ENCODE peak calls at places on chromosomes 4 and X, in ten cellular contexts. S is mesothelial cell of epicardium; A is nephron progenitor cell; G is transverse colon; Q is GM13976; U is body of pancreas; Y is epithelial cell of esophagus; L is IMR-90; P is RWPE2; B is CD4-positive, alpha-beta T cell. K is an unnamed sample.

GRCh38 chr4:123477804-123478209 is 81.2 kb downstream of the SPRY1 start:
- DNase-seq in A (no peak), Q (no peak), Y (no peak), P (no peak), B (peak), S (no peak), G (peak), L (peak), U (peak), K (no peak)

GRCh38 chr4:70844180-70844579 is 4.5 kb upstream of the GRSF1 start:
- DNase-seq in Y (no peak), P (no peak), G (no peak), Q (no peak), A (no peak), S (no peak), B (no peak), L (no peak), U (no peak), K (no peak)

GRCh38 chrX:151505796-151506195 is 57.7 kb upstream of the PASD1 start:
- DNase-seq in S (no peak), L (no peak), G (no peak), P (no peak), Q (no peak), A (peak), B (no peak), Y (peak), U (peak), K (no peak)

GRCh38 chr4:10115271-10115656 is 1.3 kb downstream of the WDR1 start:
- DNase-seq in Q (no peak), B (no peak), U (no peak), S (no peak), P (no peak), G (peak), A (no peak), L (peak), Y (peak), K (no peak)

GRCh38 chrX:9786839-9787635 is 808 bp downstream of the SHROOM2 start:
- DNase-seq in U (peak), B (no peak), L (no peak), Q (no peak), S (no peak), Y (peak), G (no peak), A (no peak), P (no peak), K (no peak)

GRCh38 chrX:24210190-24210589 is 60.7 kb downstream of the ZFX start:
- DNase-seq in U (no peak), A (no peak), Y (no peak), G (no peak), B (no peak), L (no peak), Q (no peak), P (no peak), S (no peak), K (no peak)

GRCh38 chr4:5721923-5722322 is 10.9 kb downstream of the EVC start:
- DNase-seq in A (no peak), Y (no peak), S (no peak), P (no peak), G (no peak), U (no peak), B (no peak), L (no peak), Q (no peak), K (no peak)

GRCh38 chrX:6505960-6506359 is 29.0 kb downstream of the VCX3A start:
- DNase-seq in U (no peak), Y (no peak), B (no peak), A (no peak), Q (no peak), G (no peak), P (no peak), S (no peak), L (no peak), K (no peak)

GRCh38 chr4:154081391-154081790 is 292.5 kb upstream of the SFRP2 start:
- DNase-seq in Q (no peak), B (no peak), U (no peak), S (no peak), L (no peak), Y (no peak), G (no peak), P (no peak), A (no peak), K (no peak)

GRCh38 chr4:154084864-154085263 is 296.0 kb upstream of the SFRP2 start:
- DNase-seq in U (no peak), A (no peak), G (no peak), P (no peak), B (no peak), Q (no peak), L (no peak), S (no peak), Y (peak), K (no peak)

GRCh38 chr4:154078504-154079350 is 289.8 kb upstream of the SFRP2 start:
- DNase-seq in A (no peak), P (no peak), Q (no peak), Y (no peak), S (no peak), U (no peak), G (no peak), B (no peak), L (no peak), K (no peak)

GRCh38 chr4:154086247-154086646 is 297.4 kb upstream of the SFRP2 start:
- DNase-seq in Y (no peak), L (no peak), P (no peak), S (no peak), B (no peak), Q (no peak), A (no peak), G (no peak), U (no peak), K (no peak)

GRCh38 chr4:154082760-154083530 is 294.1 kb upstream of the SFRP2 start:
- DNase-seq in Y (peak), A (no peak), S (no peak), G (no peak), B (no peak), Q (no peak), L (no peak), U (no peak), P (no peak), K (no peak)
- TF ChIP-seq CTCF in Y (peak), A (peak), S (no peak), G (no peak), B (no peak), Q (peak), L (no peak), U (no peak), P (no peak), K (peak)

DNA sequence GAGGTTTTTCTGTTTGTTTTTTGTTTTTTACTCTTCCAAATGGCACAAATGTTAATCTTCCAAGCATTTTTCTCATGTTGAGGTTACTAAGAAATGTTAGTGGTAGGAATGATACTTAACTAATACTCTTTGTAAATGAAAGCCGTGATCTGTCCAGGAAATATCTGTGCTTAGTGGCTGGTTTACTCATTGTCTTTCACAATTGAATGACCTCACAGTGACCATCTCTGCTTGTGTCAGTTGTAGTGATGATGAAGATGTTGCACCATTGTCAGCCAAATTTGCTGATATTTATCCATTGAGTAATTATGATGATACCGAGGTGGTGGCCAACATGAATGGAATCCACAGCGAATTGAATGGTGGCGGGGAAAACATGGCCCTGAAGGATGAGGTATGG is 93.5 kb downstream of the TNIP2 start:
- DNase-seq in Y (peak), B (no peak), S (no peak), U (no peak), L (peak), P (no peak), A (no peak), Q (no peak), G (no peak), K (no peak)
- TF ChIP-seq CTCF in Y (no peak), B (no peak), S (no peak), U (no peak), L (peak), P (no peak), A (no peak), Q (no peak), G (no peak), K (no peak)

GRCh38 chr4:85548116-85548515 is 73.2 kb downstream of the ARHGAP24 start:
- DNase-seq in A (no peak), G (no peak), U (no peak), P (no peak), Q (peak), S (no peak), B (no peak), L (no peak), Y (peak), K (no peak)
- TF ChIP-seq CTCF in A (no peak), G (no peak), U (no peak), P (no peak), Q (no peak), S (no peak), B (no peak), L (no peak), Y (peak), K (peak)

GRCh38 chr4:30268370-30268769 is 451.8 kb upstream of the PCDH7 start:
- DNase-seq in G (no peak), L (no peak), Q (no peak), S (no peak), A (no peak), P (no peak), B (no peak), Y (no peak), U (no peak), K (no peak)

GRCh38 chr4:30264465-30264864 is 455.7 kb upstream of the PCDH7 start:
- DNase-seq in P (no peak), A (no peak), L (no peak), G (no peak), U (no peak), Q (no peak), Y (no peak), B (no peak), S (no peak), K (peak)

GRCh38 chr4:30269850-30270249 is 450.3 kb upstream of the PCDH7 start:
- DNase-seq in G (no peak), Y (peak), U (no peak), L (no peak), P (no peak), A (no peak), B (no peak), Q (no peak), S (no peak), K (no peak)
- TF ChIP-seq CTCF in G (no peak), Y (peak), U (peak), L (no peak), P (peak), A (peak), B (no peak), Q (no peak), S (no peak), K (peak)

GRCh38 chr4:120005091-120005490 is 61.6 kb downstream of the MAD2L1 start:
- DNase-seq in U (no peak), Q (no peak), P (no peak), G (no peak), S (no peak), Y (no peak), A (no peak), L (no peak), B (no peak), K (no peak)
- TF ChIP-seq CTCF in U (no peak), Q (no peak), P (no peak), G (no peak), S (no peak), Y (no peak), A (no peak), L (no peak), B (no peak), K (no peak)

K was measured in chondrocyte.